ENCODE peak calls at places on chromosomes 2 and 18, in ten cellular contexts. J is head of caudate nucleus; Y is uterus; Z is T-helper 9 cell; M is effector memory CD8-positive, alpha-beta T cell; N is amniotic stem cell; I is EH; H is T-helper 1 cell; U is neuronal stem cell; P is left ventricle myocardium inferior. C is an unnamed sample.

GRCh38 chr2:187644991-187645390 is 90.8 kb upstream of the TFPI start:
- DNase-seq in Z (no peak), H (no peak), Y (no peak), I (peak), U (no peak), P (no peak), N (no peak), J (no peak), M (no peak), C (peak)

GRCh38 chr2:143802242-143802641 is 673.0 kb downstream of the ARHGAP15 start:
- DNase-seq in P (no peak), Y (no peak), U (no peak), Z (no peak), I (peak), M (no peak), H (no peak), N (no peak), J (no peak), C (peak)

GRCh38 chr2:106789185-106789584 is 96.8 kb downstream of the ST6GAL2 start:
- DNase-seq in Z (no peak), Y (no peak), P (no peak), U (no peak), J (no peak), N (no peak), I (peak), H (no peak), M (no peak), C (no peak)

GRCh38 chr2:120922571-120923332 is 187.1 kb downstream of the GLI2 start:
- DNase-seq in I (no peak), Y (no peak), P (no peak), U (no peak), J (no peak), H (no peak), N (no peak), Z (no peak), M (no peak), C (no peak)

GRCh38 chr2:23028106-23028505 is 356.9 kb upstream of the KLHL29 start:
- DNase-seq in Z (no peak), H (no peak), U (no peak), M (no peak), P (no peak), I (no peak), J (no peak), Y (no peak), N (no peak), C (no peak)

GRCh38 chr2:153770359-153770991 is 101.2 kb upstream of the GALNT13 start:
- DNase-seq in M (no peak), P (no peak), N (no peak), J (no peak), Z (no peak), I (no peak), Y (no peak), U (no peak), H (no peak), C (no peak)

GRCh38 chr2:58146707-58147106 is 94.4 kb downstream of the FANCL start:
- DNase-seq in I (peak), H (no peak), P (no peak), U (no peak), J (no peak), M (no peak), Z (no peak), Y (no peak), N (no peak), C (peak)

GRCh38 chr2:178211943-178212342 is 17.6 kb downstream of the OSBPL6 start:
- DNase-seq in H (no peak), I (no peak), J (no peak), Y (no peak), Z (no peak), U (peak), N (no peak), M (no peak), P (no peak), C (no peak)

GRCh38 chr2:181680055-181680936 is at the start of gene NEUROD1:
- DNase-seq in J (no peak), Z (no peak), H (no peak), I (no peak), U (no peak), N (no peak), M (no peak), Y (no peak), P (no peak), C (no peak)

GRCh38 chr18:23887493-23887892 is 127.1 kb upstream of the TTC39C start:
- DNase-seq in N (no peak), I (peak), P (no peak), M (no peak), H (no peak), J (no peak), Z (no peak), U (no peak), Y (peak), C (peak)

GRCh38 chr2:240337028-240337427 is 98.4 kb upstream of the GPC1 start:
- DNase-seq in P (no peak), M (no peak), Z (no peak), H (no peak), J (no peak), U (no peak), Y (no peak), N (no peak), I (no peak), C (no peak)